ENCODE peak calls at places on chromosomes 13 and 19, in ten cellular contexts. O, V, U, D, Y, F, W, B, Q and G are unnamed samples.

GRCh38 chr19:46115396-46116109 is 8.9 kb downstream of the IGFL3 start:
- DNase-seq in O (no peak), V (no peak), U (no peak), D (no peak), Y (no peak), F (no peak), W (no peak), B (peak), Q (no peak), G (no peak)

GRCh38 chr19:16185925-16186234 is 670 bp downstream of the FAM32A start:
- DNase-seq in O (no peak), V (no peak), U (peak), D (no peak), Y (no peak), F (no peak), W (no peak), B (peak), Q (no peak), G (no peak)

GRCh38 chr13:30045916-30046704 is 195.7 kb upstream of the UBL3 start:
- DNase-seq in O (no peak), V (no peak), U (peak), D (no peak), Y (no peak), F (no peak), W (no peak), B (no peak), Q (no peak), G (no peak)

GRCh38 chr19:36060430-36060829 is 5.7 kb downstream of the WDR62 start:
- DNase-seq in O (no peak), V (no peak), U (peak), D (peak), Y (peak), F (peak), W (no peak), B (peak), Q (peak), G (peak)

GRCh38 chr19:55305491-55305890 is 19.6 kb downstream of the TMEM150B start:
- DNase-seq in O (no peak), V (no peak), U (peak), D (no peak), Y (peak), F (peak), W (no peak), B (peak), Q (no peak), G (peak)

GRCh38 chr13:72853000-72853399 is 71.1 kb downstream of the PIBF1 start:
- DNase-seq in O (no peak), V (no peak), U (no peak), D (no peak), Y (no peak), F (no peak), W (no peak), B (no peak), Q (no peak), G (no peak)

GRCh38 chr13:98363326-98363725 is 186.3 kb upstream of the RNF113B start:
- DNase-seq in O (no peak), V (no peak), U (no peak), D (no peak), Y (peak), F (no peak), W (no peak), B (no peak), Q (no peak), G (no peak)

GRCh38 chr13:48902421-48902820 is 73.3 kb upstream of the FNDC3A start:
- DNase-seq in O (no peak), V (no peak), U (peak), D (no peak), Y (peak), F (no peak), W (no peak), B (no peak), Q (no peak), G (no peak)

GRCh38 chr13:106205871-106206270 is 329.6 kb downstream of the EFNB2 start:
- DNase-seq in O (no peak), V (no peak), U (no peak), D (no peak), Y (peak), F (no peak), W (no peak), B (no peak), Q (no peak), G (no peak)

GRCh38 chr19:3494559-3494958 is 5.9 kb downstream of the DOHH start:
- DNase-seq in O (no peak), V (no peak), U (no peak), D (no peak), Y (no peak), F (no peak), W (peak), B (no peak), Q (no peak), G (peak)

GRCh38 chr19:43465468-43466120 is at the start of gene LYPD3:
- DNase-seq in O (peak), V (peak), U (no peak), D (peak), Y (peak), F (no peak), W (peak), B (no peak), Q (peak), G (peak)

GRCh38 chr13:113862766-113863510 is 938 bp downstream of the GAS6 start:
- DNase-seq in O (peak), V (peak), U (no peak), D (no peak), Y (peak), F (peak), W (peak), B (peak), Q (peak), G (peak)

GRCh38 chr19:48368942-48369341 is 4.8 kb downstream of the SYNGR4 start:
- DNase-seq in O (no peak), V (no peak), U (no peak), D (no peak), Y (no peak), F (no peak), W (no peak), B (no peak), Q (peak), G (no peak)

GRCh38 chr19:51066393-51066792 is 1.5 kb upstream of the KLK13 start:
- DNase-seq in O (no peak), V (no peak), U (no peak), D (no peak), Y (no peak), F (no peak), W (no peak), B (no peak), Q (no peak), G (peak)

GRCh38 chr13:76829572-76830327 is 56.5 kb downstream of the KCTD12 start:
- DNase-seq in O (no peak), V (no peak), U (no peak), D (no peak), Y (no peak), F (peak), W (peak), B (no peak), Q (no peak), G (peak)

GRCh38 chr19:39325778-39326680 is 5.4 kb upstream of the LRFN1 start:
- DNase-seq in O (no peak), V (no peak), U (no peak), D (no peak), Y (peak), F (no peak), W (no peak), B (peak), Q (no peak), G (no peak)

GRCh38 chr13:35131471-35131870 is 189.4 kb downstream of the NBEA start:
- DNase-seq in O (no peak), V (no peak), U (no peak), D (no peak), Y (no peak), F (no peak), W (no peak), B (no peak), Q (no peak), G (no peak)

GRCh38 chr19:2850256-2850925 is 9.1 kb downstream of the ZNF555 start:
- DNase-seq in O (no peak), V (no peak), U (no peak), D (no peak), Y (no peak), F (no peak), W (no peak), B (no peak), Q (no peak), G (no peak)

GRCh38 chr19:20660473-20660872 is 898 bp downstream of the ZNF626 start:
- DNase-seq in O (no peak), V (no peak), U (no peak), D (no peak), Y (peak), F (peak), W (no peak), B (peak), Q (no peak), G (no peak)

GRCh38 chr13:37481005-37481857 is 117.3 kb downstream of the POSTN start:
- DNase-seq in O (no peak), V (no peak), U (no peak), D (no peak), Y (no peak), F (no peak), W (no peak), B (no peak), Q (no peak), G (no peak)

DNA sequence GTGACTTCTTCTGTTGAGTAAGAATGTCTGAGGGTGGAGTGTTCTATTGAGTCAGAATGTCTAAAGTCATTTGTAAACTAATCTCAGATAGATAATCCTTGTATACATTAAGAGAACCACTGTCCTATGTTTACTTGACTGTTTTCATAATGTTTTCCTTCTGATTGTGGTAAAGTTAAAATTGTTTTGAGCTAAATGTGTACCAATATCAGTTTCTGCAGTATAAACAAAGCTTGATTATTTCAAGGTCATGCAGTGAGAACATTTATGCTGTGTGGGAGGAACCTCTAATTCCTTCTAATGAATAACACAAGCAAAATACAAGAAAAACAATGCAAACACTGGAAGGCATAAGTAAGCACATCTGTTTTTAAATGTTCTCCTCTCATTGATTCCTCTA is 434.6 kb downstream of the FGF14 start:
- DNase-seq in O (no peak), V (no peak), U (no peak), D (no peak), Y (no peak), F (no peak), W (no peak), B (no peak), Q (no peak), G (no peak)
- TF ChIP-seq CTCF in O (no peak), V (no peak), U (no peak), D (no peak), Y (no peak), F (no peak), W (no peak), B (no peak), Q (no peak), G (no peak)

GRCh38 chr19:6717441-6717971 is 2.9 kb downstream of the C3 start:
- DNase-seq in O (no peak), V (no peak), U (no peak), D (no peak), Y (peak), F (no peak), W (no peak), B (no peak), Q (no peak), G (no peak)

GRCh38 chr19:6719540-6719861 is 949 bp downstream of the C3 start:
- DNase-seq in O (no peak), V (no peak), U (no peak), D (no peak), Y (no peak), F (no peak), W (no peak), B (no peak), Q (no peak), G (no peak)

GRCh38 chr19:6719992-6720368 is 470 bp downstream of the C3 start:
- DNase-seq in O (no peak), V (no peak), U (no peak), D (no peak), Y (no peak), F (no peak), W (no peak), B (no peak), Q (no peak), G (no peak)

GRCh38 chr19:6718111-6718740 is 2.2 kb downstream of the C3 start:
- DNase-seq in O (no peak), V (no peak), U (no peak), D (no peak), Y (no peak), F (no peak), W (peak), B (no peak), Q (no peak), G (no peak)

DNA sequence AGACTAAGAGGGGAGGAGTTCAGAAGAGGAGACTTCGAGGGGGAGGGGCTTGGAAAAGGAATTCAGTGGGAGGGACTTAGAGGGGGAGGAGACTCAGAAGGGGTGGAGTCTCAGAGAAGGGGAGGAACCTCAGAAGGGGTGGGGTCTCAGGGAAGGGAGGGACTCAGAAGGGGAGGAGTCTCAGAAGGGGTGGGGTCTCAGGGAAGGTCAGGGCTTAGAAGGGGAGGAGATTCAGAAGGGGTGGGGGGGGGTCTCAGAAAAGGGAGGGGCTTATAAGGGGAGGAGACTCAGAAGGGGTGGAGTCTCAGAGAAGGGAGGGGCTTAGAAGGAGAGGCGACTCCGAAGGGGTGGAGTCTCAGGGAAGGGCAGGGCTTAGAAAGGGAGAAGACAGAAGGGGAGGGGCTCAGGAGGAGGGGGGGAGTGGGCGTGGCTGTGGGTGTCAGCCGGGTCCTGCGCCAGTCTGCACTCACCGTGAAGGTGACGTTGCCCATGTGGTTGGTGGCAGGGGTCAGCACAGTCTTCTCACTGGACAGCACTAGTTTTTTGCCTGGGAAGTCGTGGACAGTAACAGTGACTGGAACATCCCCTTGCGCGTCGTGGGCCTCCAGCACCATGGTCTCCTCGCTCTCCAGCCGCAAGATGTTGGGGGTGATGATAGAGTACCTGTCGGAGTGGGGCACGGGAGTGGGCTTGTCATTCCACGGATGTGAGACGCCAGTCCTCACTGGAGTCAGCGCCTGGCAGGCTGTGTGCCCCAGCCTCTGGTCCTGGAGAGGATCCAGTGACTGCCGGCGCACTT is 1.5 kb downstream of the C3 start:
- DNase-seq in O (no peak), V (no peak), U (no peak), D (no peak), Y (peak), F (no peak), W (peak), B (peak), Q (no peak), G (no peak)
- H3K4me3 ChIP-seq in O (peak), V (peak), U (no peak), D (no peak), Y (no peak), F (no peak), W (peak), B (no peak), Q (no peak), G (peak)

GRCh38 chr13:99688776-99689175 is 187.5 kb downstream of the TM9SF2 start:
- DNase-seq in O (no peak), V (no peak), U (no peak), D (no peak), Y (no peak), F (no peak), W (no peak), B (no peak), Q (no peak), G (no peak)

GRCh38 chr13:99686157-99686572 is 184.9 kb downstream of the TM9SF2 start:
- DNase-seq in O (no peak), V (no peak), U (no peak), D (no peak), Y (peak), F (no peak), W (no peak), B (peak), Q (peak), G (no peak)

GRCh38 chr13:99687728-99688397 is 186.6 kb downstream of the TM9SF2 start:
- DNase-seq in O (no peak), V (no peak), U (no peak), D (no peak), Y (peak), F (no peak), W (no peak), B (no peak), Q (no peak), G (no peak)

GRCh38 chr13:99689955-99690354 is 188.7 kb downstream of the TM9SF2 start:
- DNase-seq in O (no peak), V (no peak), U (no peak), D (no peak), Y (peak), F (no peak), W (no peak), B (no peak), Q (no peak), G (no peak)

GRCh38 chr13:99686944-99687382 is 185.7 kb downstream of the TM9SF2 start:
- DNase-seq in O (no peak), V (no peak), U (no peak), D (no peak), Y (peak), F (no peak), W (no peak), B (no peak), Q (peak), G (no peak)
- TF ChIP-seq POLR2AphosphoS5 in O (no peak), V (no peak), U (no peak), D (no peak), Y (peak), F (no peak), W (no peak), B (no peak), Q (no peak), G (no peak)

GRCh38 chr19:10228925-10229324 is 2.2 kb downstream of the S1PR2 start:
- DNase-seq in O (no peak), V (no peak), U (peak), D (no peak), Y (peak), F (peak), W (no peak), B (peak), Q (no peak), G (no peak)
- TF ChIP-seq CTCF in O (peak), V (no peak), U (peak), D (peak), Y (peak), F (peak), W (peak), B (peak), Q (peak), G (peak)

GRCh38 chr13:110400786-110401533 is 93.9 kb downstream of the COL4A2 start:
- DNase-seq in O (no peak), V (no peak), U (no peak), D (no peak), Y (no peak), F (no peak), W (no peak), B (no peak), Q (no peak), G (no peak)

GRCh38 chr13:110398564-110399507 is 91.8 kb downstream of the COL4A2 start:
- DNase-seq in O (no peak), V (no peak), U (no peak), D (no peak), Y (no peak), F (no peak), W (no peak), B (no peak), Q (no peak), G (no peak)

GRCh38 chr13:110402301-110403069 is 95.4 kb downstream of the COL4A2 start:
- DNase-seq in O (no peak), V (no peak), U (no peak), D (no peak), Y (no peak), F (no peak), W (no peak), B (no peak), Q (no peak), G (no peak)

GRCh38 chr13:110397445-110397844 is 90.4 kb downstream of the COL4A2 start:
- DNase-seq in O (no peak), V (no peak), U (no peak), D (no peak), Y (no peak), F (no peak), W (no peak), B (no peak), Q (no peak), G (no peak)

DNA sequence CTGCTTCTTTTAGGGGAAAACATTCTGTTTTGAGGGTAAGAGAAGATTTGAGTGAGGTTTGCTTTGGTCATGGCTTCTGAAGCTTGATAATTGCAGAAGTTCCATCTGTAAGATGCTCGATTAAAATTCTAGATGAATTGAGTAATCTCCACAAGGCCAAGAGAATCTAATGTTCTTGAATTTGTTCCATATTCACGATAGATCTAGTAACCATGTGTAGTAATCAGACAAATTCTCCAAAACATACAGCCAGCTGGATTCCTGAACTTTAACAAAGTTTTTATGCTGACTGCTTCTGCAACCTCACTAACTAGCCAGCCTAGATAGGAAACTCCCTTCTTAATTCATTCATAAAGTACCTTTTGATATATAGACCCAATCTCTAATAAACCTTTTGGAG is 92.7 kb downstream of the COL4A2 start:
- DNase-seq in O (no peak), V (no peak), U (no peak), D (no peak), Y (no peak), F (no peak), W (no peak), B (no peak), Q (no peak), G (no peak)
- H3K4me3 ChIP-seq in O (no peak), V (no peak), U (no peak), D (no peak), Y (no peak), F (no peak), W (no peak), B (no peak), Q (no peak), G (no peak)

GRCh38 chr13:39596176-39596575 is 6.8 kb downstream of the LHFPL6 start:
- DNase-seq in O (no peak), V (no peak), U (no peak), D (no peak), Y (no peak), F (no peak), W (no peak), B (no peak), Q (no peak), G (no peak)
- TF ChIP-seq POLR2AphosphoS5 in O (no peak), V (no peak), U (no peak), D (no peak), Y (no peak), F (no peak), W (no peak), B (no peak), Q (no peak), G (no peak)